ENCODE peak calls at places on chromosomes 11 and 22, in ten cellular contexts. T is HS-5, X is iris pigment epithelial cell, D is AG08396, Y is pons, N is NCI-H1930, V is non-pigmented ciliary epithelial cell, C is neural crest cell, S is activated T-cell treated with anti-CD3 and anti-CD28 coated beads for 1 hour, I is GM12891. L is an unnamed sample.

GRCh38 chr22:38824587-38824986 is 19.2 kb downstream of the NPTXR start:
- DNase-seq in T (peak; percentile 6), X (peak; percentile 72), D (peak; percentile 84), Y (peak; percentile 85), N (no peak), V (peak; percentile 31), C (peak; percentile 87), S (peak; percentile 11), I (peak; percentile 71), L (peak; percentile 45)

GRCh38 chr22:38316340-38317236 is 645 bp downstream of the CSNK1E start:
- DNase-seq in T (no peak), X (peak; percentile 63), D (peak; percentile 76), Y (peak; percentile 76), N (no peak), V (no peak), C (peak; percentile 57), S (peak; percentile 41), I (peak; percentile 61), L (no peak)

GRCh38 chr11:76787911-76788596 is 4.9 kb downstream of the TSKU start:
- DNase-seq in T (no peak), X (peak; percentile 88), D (no peak), Y (no peak), N (no peak), V (peak; percentile 48), C (no peak), S (no peak), I (no peak), L (no peak)

GRCh38 chr22:35335936-35336781 is 36.5 kb downstream of the TOM1 start:
- DNase-seq in T (no peak), X (peak; percentile 31), D (no peak), Y (no peak), N (no peak), V (no peak), C (no peak), S (no peak), I (no peak), L (no peak)

GRCh38 chr11:11992257-11992690 is 16.2 kb downstream of the DKK3 start:
- DNase-seq in T (no peak), X (peak; percentile 61), D (no peak), Y (no peak), N (no peak), V (no peak), C (no peak), S (no peak), I (no peak), L (no peak)

GRCh38 chr11:68750197-68750987 is 928 bp downstream of the TESMIN start:
- DNase-seq in T (no peak), X (no peak), D (no peak), Y (no peak), N (no peak), V (no peak), C (peak; percentile 18), S (peak; percentile 11), I (no peak), L (no peak)

GRCh38 chr22:47444746-47445065 is 682.3 kb downstream of the TBC1D22A start:
- DNase-seq in T (no peak), X (no peak), D (no peak), Y (no peak), N (no peak), V (no peak), C (no peak), S (no peak), I (no peak), L (no peak)

GRCh38 chr11:62370743-62371440 is 33.6 kb downstream of the ASRGL1 start:
- DNase-seq in T (no peak), X (no peak), D (no peak), Y (no peak), N (no peak), V (no peak), C (no peak), S (peak; percentile 13), I (no peak), L (no peak)

GRCh38 chr22:44455151-44455962 is 42.7 kb downstream of the RTL6 start:
- DNase-seq in T (no peak), X (no peak), D (no peak), Y (no peak), N (no peak), V (no peak), C (no peak), S (peak; percentile 9), I (no peak), L (no peak)

GRCh38 chr11:64564419-64564818 is 26.6 kb upstream of the SLC22A12 start:
- DNase-seq in T (no peak), X (no peak), D (no peak), Y (no peak), N (no peak), V (no peak), C (no peak), S (no peak), I (no peak), L (no peak)

GRCh38 chr22:37818397-37819099 is 4.6 kb upstream of the GALR3 start:
- DNase-seq in T (no peak), X (peak; percentile 63), D (peak; percentile 79), Y (no peak), N (peak; percentile 68), V (no peak), C (no peak), S (peak; percentile 52), I (peak; percentile 79), L (no peak)

GRCh38 chr22:29009148-29009547 is 52.5 kb downstream of the C22orf31 start:
- DNase-seq in T (no peak), X (no peak), D (no peak), Y (no peak), N (no peak), V (no peak), C (no peak), S (no peak), I (no peak), L (no peak)

GRCh38 chr22:34067031-34067430 is 146.8 kb upstream of the LARGE1 start:
- DNase-seq in T (no peak), X (no peak), D (no peak), Y (no peak), N (no peak), V (no peak), C (no peak), S (no peak), I (no peak), L (no peak)

GRCh38 chr22:26610072-26610958 is 7.5 kb downstream of the CRYBB1 start:
- DNase-seq in T (peak; percentile 85), X (peak; percentile 67), D (peak; percentile 88), Y (peak; percentile 59), N (no peak), V (peak; percentile 67), C (no peak), S (no peak), I (peak; percentile 65), L (no peak)

GRCh38 chr22:47168900-47169800 is 406.7 kb downstream of the TBC1D22A start:
- DNase-seq in T (no peak), X (peak; percentile 19), D (peak; percentile 61), Y (peak; percentile 20), N (no peak), V (no peak), C (no peak), S (no peak), I (no peak), L (no peak)

GRCh38 chr22:50160947-50161346 is 9.6 kb upstream of the PANX2 start:
- DNase-seq in T (no peak), X (no peak), D (no peak), Y (no peak), N (no peak), V (no peak), C (no peak), S (no peak), I (no peak), L (no peak)

GRCh38 chr11:1784761-1785650 is 21.3 kb upstream of the CTSD start:
- DNase-seq in T (no peak), X (no peak), D (no peak), Y (no peak), N (no peak), V (no peak), C (no peak), S (no peak), I (no peak), L (no peak)

GRCh38 chr11:101446238-101446637 is 137.6 kb downstream of the TRPC6 start:
- DNase-seq in T (peak; percentile 95), X (peak; percentile 60), D (no peak), Y (no peak), N (no peak), V (no peak), C (no peak), S (no peak), I (no peak), L (no peak)

GRCh38 chr11:96091476-96091875 is 167.6 kb upstream of the MTMR2 start:
- DNase-seq in T (no peak), X (no peak), D (no peak), Y (peak; percentile 66), N (no peak), V (no peak), C (no peak), S (no peak), I (no peak), L (no peak)

GRCh38 chr11:1852885-1853284 is at the start of gene LSP1:
- DNase-seq in T (no peak), X (no peak), D (no peak), Y (peak; percentile 46), N (no peak), V (no peak), C (no peak), S (peak; percentile 62), I (peak; percentile 94), L (no peak)

GRCh38 chr11:113446112-113446511 is 29.1 kb downstream of the DRD2 start:
- DNase-seq in T (no peak), X (peak; percentile 6), D (no peak), Y (no peak), N (no peak), V (peak; percentile 15), C (no peak), S (no peak), I (no peak), L (no peak)

GRCh38 chr11:33690290-33691050 is 10.2 kb downstream of the C11orf91 start:
- DNase-seq in T (peak; percentile 99), X (peak; percentile 98), D (peak; percentile 73), Y (peak; percentile 81), N (no peak), V (peak; percentile 98), C (no peak), S (no peak), I (no peak), L (no peak)

GRCh38 chr11:81959341-81959740 is 774.3 kb downstream of the FAM181B start:
- DNase-seq in T (no peak), X (no peak), D (no peak), Y (no peak), N (no peak), V (no peak), C (no peak), S (no peak), I (no peak), L (no peak)

GRCh38 chr11:108852701-108853100 is 187.8 kb downstream of the DDX10 start:
- DNase-seq in T (no peak), X (no peak), D (no peak), Y (no peak), N (no peak), V (no peak), C (no peak), S (no peak), I (no peak), L (no peak)

GRCh38 chr11:79062814-79063762 is 377.7 kb downstream of the TENM4 start:
- DNase-seq in T (no peak), X (peak; percentile 38), D (peak; percentile 54), Y (peak; percentile 44), N (no peak), V (no peak), C (peak; percentile 38), S (no peak), I (no peak), L (no peak)

GRCh38 chr22:44261164-44261860 is 51.4 kb downstream of the SHISAL1 start:
- DNase-seq in T (no peak), X (no peak), D (no peak), Y (no peak), N (no peak), V (no peak), C (no peak), S (no peak), I (no peak), L (no peak)

GRCh38 chr11:82176945-82177344 is 556.7 kb downstream of the FAM181B start:
- DNase-seq in T (no peak), X (no peak), D (no peak), Y (no peak), N (peak; percentile 8), V (no peak), C (no peak), S (no peak), I (no peak), L (no peak)

GRCh38 chr11:9755561-9755960 is 91.7 kb downstream of the SWAP70 start:
- DNase-seq in T (no peak), X (peak; percentile 94), D (peak; percentile 70), Y (no peak), N (no peak), V (peak; percentile 85), C (no peak), S (no peak), I (no peak), L (no peak)

L was measured in CMK.